ENCODE peak calls at places on chromosomes 6 and 20, in ten cellular contexts. F is OCI-LY7, B is neural progenitor cell, X is fibroblast of lung, C is mesenchymal stem cell, M is GM23248, Z is GM23338, E is HepG2, R is MM.1S, A is IMR-90. P is an unnamed sample.

GRCh38 chr20:17806739-17807441 is 107.1 kb downstream of the BANF2 start:
- DNase-seq in X (peak), R (no peak), A (peak), E (no peak), M (peak), Z (peak), F (no peak), C (no peak), B (no peak), P (no peak)

GRCh38 chr6:165684333-165684732 is 21.3 kb upstream of the PDE10A start:
- DNase-seq in M (no peak), E (no peak), R (no peak), Z (no peak), A (no peak), F (no peak), C (no peak), X (no peak), B (no peak), P (no peak)

GRCh38 chr6:89254569-89254968 is 37.4 kb upstream of the GABRR1 start:
- DNase-seq in R (no peak), A (no peak), B (no peak), F (no peak), E (no peak), Z (no peak), M (peak), X (no peak), C (no peak), P (no peak)

GRCh38 chr6:92577077-92577719 is 842.2 kb downstream of the EPHA7 start:
- DNase-seq in R (no peak), F (no peak), X (peak), E (peak), C (peak), A (peak), M (no peak), B (peak), Z (peak), P (no peak)

GRCh38 chr6:43052842-43053544 is 658 bp downstream of the CUL7 start:
- DNase-seq in Z (peak), M (peak), E (no peak), A (peak), B (no peak), F (peak), X (peak), C (peak), R (no peak), P (peak)

GRCh38 chr6:158818008-158818579 is 1.1 kb downstream of the EZR start:
- DNase-seq in C (peak), E (peak), B (peak), A (peak), M (peak), F (peak), R (peak), X (peak), Z (peak), P (peak)

GRCh38 chr6:43724914-43725642 is 37.5 kb upstream of the MRPS18A start:
- DNase-seq in A (peak), X (peak), B (no peak), Z (no peak), M (peak), C (peak), F (peak), E (peak), R (no peak), P (peak)

GRCh38 chr6:83536034-83536646 is 23.8 kb downstream of the PRSS35 start:
- DNase-seq in R (peak), A (peak), B (peak), Z (peak), E (peak), X (peak), F (peak), M (peak), C (peak), P (peak)

GRCh38 chr20:60565093-60565492 is 606.9 kb downstream of the CDH26 start:
- DNase-seq in F (no peak), E (no peak), C (no peak), A (no peak), B (no peak), M (no peak), R (no peak), X (no peak), Z (no peak), P (no peak)

GRCh38 chr6:41774841-41775240 is 4.9 kb downstream of the FRS3 start:
- DNase-seq in R (no peak), E (no peak), C (no peak), M (peak), Z (no peak), F (no peak), A (peak), X (no peak), B (no peak), P (no peak)

GRCh38 chr20:22863881-22864280 is 171.2 kb upstream of the SSTR4 start:
- DNase-seq in C (no peak), E (no peak), R (no peak), A (no peak), Z (no peak), B (no peak), X (no peak), F (no peak), M (no peak), P (no peak)

GRCh38 chr6:73779943-73780342 is 83.9 kb downstream of the CD109 start:
- DNase-seq in A (no peak), F (no peak), M (no peak), R (no peak), Z (no peak), C (no peak), E (no peak), X (no peak), B (no peak), P (no peak)

GRCh38 chr6:3867616-3868502 is 18.7 kb downstream of the FAM50B start:
- DNase-seq in C (no peak), M (peak), F (no peak), R (no peak), Z (no peak), A (peak), B (no peak), X (peak), E (no peak), P (no peak)
- H3K4me2 ChIP-seq in C (no peak), M (peak), F (no peak), R (no peak), Z (no peak), A (peak), B (no peak), X (peak), E (no peak), P (no peak)

GRCh38 chr6:118648866-118649554 is 2.4 kb downstream of the CEP85L start:
- DNase-seq in F (no peak), C (peak), M (peak), Z (no peak), A (peak), X (peak), R (no peak), E (no peak), B (no peak), P (no peak)
- H3K4me3 ChIP-seq in F (no peak), C (peak), M (peak), Z (peak), A (peak), X (peak), R (peak), E (no peak), B (no peak), P (no peak)

GRCh38 chr20:48819089-48819488 is 8.7 kb downstream of the PREX1 start:
- DNase-seq in C (no peak), A (no peak), M (no peak), E (no peak), B (no peak), F (no peak), R (no peak), X (no peak), Z (no peak), P (no peak)
- H3K4me2 ChIP-seq in C (no peak), A (no peak), M (no peak), E (no peak), B (no peak), F (peak), R (no peak), X (no peak), Z (no peak), P (no peak)

DNA sequence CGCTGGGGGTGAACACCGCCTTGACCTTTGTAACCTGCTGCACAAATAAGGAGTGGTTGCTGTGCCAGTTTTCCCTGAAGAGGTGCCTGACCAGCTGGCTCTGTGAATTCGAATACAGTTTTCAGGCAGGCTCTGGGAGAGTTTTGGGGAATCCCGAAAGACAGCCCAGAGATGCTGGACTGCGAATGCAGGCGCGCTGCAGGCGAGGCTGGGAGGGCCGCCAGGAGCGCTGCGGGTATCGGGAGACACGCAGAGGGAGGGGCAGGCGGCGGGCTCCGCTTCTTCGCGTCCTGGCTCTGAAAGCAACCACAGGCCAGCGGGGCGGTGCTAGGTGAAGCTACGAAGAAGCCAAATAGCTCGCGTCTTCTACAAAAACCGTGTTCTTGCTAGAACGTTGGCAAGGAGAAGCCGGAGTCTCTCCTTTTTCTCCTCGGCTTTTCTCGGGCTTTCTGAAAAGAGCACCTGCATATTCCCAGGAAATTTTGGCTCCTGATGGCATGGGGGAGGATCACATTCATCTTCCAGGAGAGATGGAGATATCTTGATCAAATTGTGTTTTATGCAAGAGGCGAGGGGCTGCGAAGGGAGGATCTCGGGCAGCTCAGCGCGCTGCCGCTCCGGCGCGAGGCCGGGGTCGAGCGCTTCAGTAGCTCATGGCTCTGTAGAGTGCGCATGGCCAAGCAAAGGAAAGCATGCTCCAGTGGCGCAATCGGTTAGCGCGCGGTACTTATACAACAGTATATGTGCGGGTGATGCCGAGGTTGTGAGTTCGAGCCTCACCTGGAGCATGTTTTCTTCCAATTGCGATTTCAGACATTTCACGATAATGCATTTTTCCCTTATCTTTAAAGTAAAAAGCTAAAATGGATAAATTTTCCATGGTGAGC is 158.1 kb upstream of the ZNF184 start:
- DNase-seq in A (peak), E (peak), X (peak), R (no peak), Z (peak), F (no peak), M (peak), C (peak), B (peak), P (no peak)
- H3K4me3 ChIP-seq in A (peak), E (peak), X (peak), R (no peak), Z (peak), F (no peak), M (peak), C (peak), B (peak), P (no peak)

DNA sequence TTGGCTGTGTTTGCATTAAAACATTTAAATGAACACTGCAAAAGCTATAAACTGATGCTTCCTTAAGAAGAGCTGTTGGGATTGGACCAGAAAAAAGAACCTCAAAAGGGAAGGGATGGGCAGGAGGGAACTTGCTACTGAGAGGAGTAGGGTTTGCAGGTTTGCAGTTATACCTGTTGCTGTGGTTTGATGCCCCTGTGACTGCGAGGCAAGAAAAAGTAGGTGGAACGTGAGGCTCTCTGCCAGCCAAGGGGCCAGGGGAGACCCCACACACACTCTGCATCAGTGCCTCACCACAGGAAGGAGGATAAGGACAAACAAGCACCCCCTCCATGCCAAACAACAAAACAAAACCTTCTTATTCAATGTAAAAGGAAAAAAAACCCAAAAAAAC is 197.1 kb downstream of the BCAS1 start:
- DNase-seq in A (no peak), F (peak), R (peak), E (no peak), M (no peak), B (no peak), C (no peak), Z (no peak), X (no peak), P (no peak)
- H3K4me2 ChIP-seq in A (no peak), F (peak), R (peak), E (no peak), M (peak), B (peak), C (no peak), Z (peak), X (peak), P (no peak)

GRCh38 chr20:62914970-62915457 is 11.3 kb downstream of the DIDO1 start:
- DNase-seq in M (peak), F (no peak), A (peak), C (peak), R (no peak), Z (peak), X (peak), E (peak), B (peak), P (no peak)
- H3K4me3 ChIP-seq in M (no peak), F (no peak), A (no peak), C (no peak), R (no peak), Z (peak), X (no peak), E (no peak), B (peak), P (no peak)

DNA sequence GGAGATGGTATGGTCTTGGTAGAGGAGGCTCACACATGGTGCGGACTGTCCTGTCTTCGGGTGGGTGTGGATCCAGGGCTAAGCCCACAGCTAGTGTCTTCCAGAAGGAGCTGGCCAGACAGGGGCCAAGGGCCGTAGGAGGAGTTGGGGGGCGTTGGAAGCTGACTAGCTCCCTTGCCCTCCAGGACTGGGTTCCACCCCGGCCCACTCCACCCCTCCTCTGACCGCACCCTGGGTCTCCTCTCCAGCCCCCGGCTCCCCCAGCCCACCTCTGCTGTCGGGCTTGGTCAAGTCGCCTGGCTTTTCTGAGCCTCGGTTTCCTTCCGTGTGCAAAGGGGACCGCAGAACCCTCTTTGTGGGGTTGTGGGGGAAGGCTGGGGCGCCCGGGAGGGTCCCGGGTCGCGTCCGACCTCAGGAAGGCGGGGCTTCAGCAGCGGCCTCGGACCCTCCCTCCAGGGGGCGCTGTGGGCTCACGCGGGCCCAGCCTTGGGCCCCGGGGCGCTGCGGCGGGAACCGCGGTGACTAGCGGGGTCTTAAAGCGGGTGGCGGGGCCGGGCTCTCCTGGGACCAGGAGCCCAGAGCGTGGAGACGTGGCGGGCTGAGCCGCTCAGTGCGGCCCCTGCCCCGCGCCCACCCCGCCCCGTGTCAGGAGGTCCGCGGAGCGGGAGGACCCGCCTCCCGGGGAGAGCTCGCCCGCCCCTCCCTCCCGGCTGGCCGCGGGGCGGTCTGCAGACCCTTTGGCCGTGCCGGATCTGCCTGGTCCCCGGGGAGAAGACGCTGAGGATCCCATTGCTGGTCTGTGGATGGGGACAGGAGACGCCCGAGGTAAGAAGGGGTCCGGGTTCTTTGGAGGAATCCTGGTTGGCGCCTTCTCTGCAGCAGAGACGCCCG is 5.4 kb downstream of the NPBWR2 start:
- DNase-seq in A (no peak), M (peak), Z (peak), F (peak), X (no peak), E (no peak), R (peak), C (no peak), B (peak), P (peak)
- H3K4me2 ChIP-seq in A (no peak), M (no peak), Z (peak), F (peak), X (no peak), E (peak), R (peak), C (peak), B (peak), P (peak)

DNA sequence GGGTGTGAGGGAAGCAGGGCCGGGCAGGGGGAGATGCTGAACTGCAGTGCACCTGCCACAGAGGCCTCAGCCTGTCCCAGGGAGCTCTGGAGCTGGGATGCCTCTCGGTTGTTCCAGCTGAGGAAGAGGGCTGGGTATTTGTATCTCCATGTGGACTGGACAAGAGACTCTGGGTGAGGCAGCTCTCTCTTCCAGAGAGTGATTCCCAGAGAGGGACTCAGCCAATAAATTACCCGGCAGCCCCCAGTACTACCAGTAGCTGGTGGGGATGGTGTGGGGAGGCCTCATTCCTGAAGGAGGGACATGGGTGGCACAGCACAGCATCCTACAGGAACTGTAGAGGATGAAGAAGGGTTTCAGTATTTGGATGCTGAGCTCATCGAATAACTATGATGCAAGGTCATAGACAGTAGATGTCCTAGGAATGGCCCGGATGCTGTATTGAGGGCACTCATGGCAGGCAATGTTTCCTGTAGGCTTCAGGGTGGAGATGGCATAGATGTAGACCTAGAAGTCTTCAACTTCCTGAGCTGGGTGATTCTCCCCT is 1.4 kb downstream of the FGD2 start:
- DNase-seq in F (peak), C (peak), A (peak), M (peak), Z (no peak), B (no peak), R (no peak), E (no peak), X (no peak), P (no peak)
- H3K4me3 ChIP-seq in F (peak), C (no peak), A (no peak), M (no peak), Z (no peak), B (no peak), R (no peak), E (no peak), X (no peak), P (peak)

P was measured in Karpas-422.